ENCODE peak calls at places on chromosome 1, in four cellular contexts. Q is cardiac fibroblast, U is OCI-LY7, E is GM13976. A is an unnamed sample.

GRCh38 chr1:108644984-108645383 is 15.9 kb downstream of the HENMT1 start:
- DNase-seq in Q (no peak), U (no peak), E (no peak), A (no peak)

GRCh38 chr1:52454779-52455178 is 50.4 kb downstream of the PRPF38A start:
- DNase-seq in Q (no peak), U (no peak), E (no peak), A (no peak)

GRCh38 chr1:25145775-25146381 is 86.4 kb downstream of the SYF2 start:
- DNase-seq in Q (no peak), U (peak), E (peak), A (peak)

GRCh38 chr1:108149796-108150467 is 50.2 kb downstream of the SLC25A24 start:
- DNase-seq in Q (peak), U (no peak), E (no peak), A (no peak)

GRCh38 chr1:235357485-235358378 is 9.5 kb upstream of the TBCE start:
- DNase-seq in Q (no peak), U (no peak), E (no peak), A (no peak)

GRCh38 chr1:91148641-91149069 is 126.8 kb upstream of the ZNF644 start:
- DNase-seq in Q (no peak), U (no peak), E (no peak), A (no peak)

GRCh38 chr1:231734417-231734816 is 107.8 kb downstream of the DISC1 start:
- DNase-seq in Q (peak), U (no peak), E (no peak), A (no peak)

GRCh38 chr1:87953732-87954344 is 625.2 kb downstream of the LMO4 start:
- DNase-seq in Q (peak), U (peak), E (peak), A (peak)

GRCh38 chr1:6581561-6582305 is 1.9 kb downstream of the ZBTB48 start:
- DNase-seq in Q (no peak), U (peak), E (no peak), A (peak)

GRCh38 chr1:46342677-46343350 is 2.2 kb downstream of the NSUN4 start:
- DNase-seq in Q (no peak), U (no peak), E (no peak), A (no peak)

GRCh38 chr1:244858357-244858756 is 6.0 kb downstream of the HNRNPU start:
- DNase-seq in Q (no peak), U (no peak), E (no peak), A (no peak)

GRCh38 chr1:14804626-14805025 is 206.1 kb downstream of the KAZN start:
- DNase-seq in Q (no peak), U (peak), E (no peak), A (no peak)

GRCh38 chr1:6508876-6509602 is 17.6 kb upstream of the PLEKHG5 start:
- DNase-seq in Q (no peak), U (no peak), E (peak), A (peak)

GRCh38 chr1:165629848-165630628 is 996 bp upstream of the MGST3 start:
- DNase-seq in Q (no peak), U (peak), E (no peak), A (no peak)

GRCh38 chr1:115893545-115893944 is 52.6 kb upstream of the NHLH2 start:
- DNase-seq in Q (no peak), U (no peak), E (no peak), A (no peak)

DNA sequence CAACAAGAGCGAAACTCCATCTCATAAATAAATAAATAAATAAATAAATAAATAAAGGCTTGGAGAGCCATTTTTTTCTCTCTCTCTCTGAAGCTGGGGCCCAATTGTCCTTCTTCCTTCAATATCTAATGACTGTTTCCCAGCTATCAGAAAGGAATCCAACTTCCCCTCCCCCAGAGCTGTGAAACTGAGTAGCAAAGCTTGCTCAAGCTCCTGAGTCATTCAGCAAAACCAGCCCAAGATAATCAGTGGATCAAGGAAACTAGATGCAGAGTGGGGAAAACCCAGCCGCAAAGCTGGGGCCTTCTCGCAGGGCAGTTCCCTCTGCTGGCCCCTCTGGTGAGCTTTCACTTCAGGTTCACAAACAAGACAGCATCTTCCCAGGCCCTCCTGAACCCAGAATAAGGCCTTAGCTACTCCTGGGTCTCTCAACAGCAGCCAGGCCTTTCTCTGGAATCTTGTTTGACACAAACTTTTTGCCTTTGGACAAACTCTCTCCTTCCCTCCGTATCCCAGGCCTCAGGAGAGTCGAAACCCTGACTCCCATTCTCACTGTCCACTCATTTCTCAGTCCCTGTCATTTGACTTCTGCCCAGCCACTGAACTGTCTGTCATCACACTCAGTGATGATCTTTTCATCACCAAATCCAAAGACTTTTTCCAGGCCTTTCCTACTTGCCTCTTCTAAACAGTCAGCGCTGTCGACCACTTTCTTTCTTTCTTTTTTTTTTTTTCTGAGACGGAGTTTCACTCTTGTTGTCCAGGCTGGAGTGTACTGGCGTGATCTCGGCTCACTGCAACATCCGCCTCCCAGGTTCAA is 18.0 kb upstream of the PTP4A2 start:
- DNase-seq in Q (peak), U (no peak), E (peak), A (peak)
- TF ChIP-seq CTCF in Q (peak), U (no peak), E (peak), A (no peak)

GRCh38 chr1:76035053-76035452 is 39.5 kb upstream of the ST6GALNAC3 start:
- DNase-seq in Q (peak), U (no peak), E (no peak), A (no peak)
- TF ChIP-seq CTCF in Q (peak), U (peak), E (no peak), A (no peak)

GRCh38 chr1:70205437-70206118 is at the start of gene LRRC40:
- DNase-seq in Q (peak), U (peak), E (peak), A (peak)
- TF ChIP-seq CTCF in Q (peak), U (peak), E (no peak), A (no peak)

DNA sequence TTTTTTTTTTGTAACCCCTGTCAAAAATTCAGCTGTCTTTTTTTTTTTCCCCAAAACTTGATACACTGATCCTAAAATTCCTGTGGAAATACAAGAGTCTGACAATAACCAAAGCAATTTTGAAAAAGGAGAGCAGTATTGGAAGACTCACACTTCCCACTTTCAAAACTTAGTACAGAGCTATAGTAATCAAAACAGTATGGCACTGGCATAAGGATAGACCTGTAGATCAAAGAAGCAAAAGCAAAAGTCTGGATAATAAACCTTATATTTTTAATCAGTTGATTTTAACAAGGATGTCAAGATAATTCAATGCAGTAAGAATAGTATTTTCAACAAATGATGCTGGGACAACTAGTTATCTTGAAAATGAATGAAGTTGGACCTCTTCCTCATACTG is 17.3 kb downstream of the FBXO28 start:
- DNase-seq in Q (no peak), U (no peak), E (no peak), A (no peak)
- TF ChIP-seq CTCF in Q (no peak), U (no peak), E (no peak), A (no peak)

GRCh38 chr1:35443768-35444518 is 113.3 kb downstream of the KIAA0319L start:
- DNase-seq in Q (peak), U (peak), E (no peak), A (no peak)
- TF ChIP-seq CTCF in Q (no peak), U (peak), E (peak), A (no peak)

DNA sequence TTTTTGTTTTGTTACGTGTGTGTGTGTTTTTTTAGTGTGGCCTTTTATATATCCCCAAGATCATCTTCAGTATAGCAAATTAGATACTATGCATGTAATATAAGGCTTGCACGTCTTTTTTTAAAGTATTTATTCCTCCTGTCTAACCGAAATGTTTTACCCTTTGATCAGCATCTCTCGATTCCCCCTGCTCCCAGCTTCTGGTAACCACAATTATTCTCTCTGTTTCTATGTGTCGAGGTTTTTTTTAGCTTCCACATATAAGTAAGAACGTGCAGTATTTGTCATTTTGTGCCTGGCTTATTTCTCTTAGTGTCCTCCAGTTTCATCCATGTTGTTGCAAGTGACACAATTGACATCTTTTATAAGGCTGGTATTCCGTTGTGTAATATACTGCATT is 18.7 kb downstream of the CEP85 start:
- DNase-seq in Q (no peak), U (no peak), E (no peak), A (no peak)
- TF ChIP-seq CTCF in Q (no peak), U (no peak), E (no peak), A (no peak)

GRCh38 chr1:212289262-212290077 is 4.3 kb downstream of the PPP2R5A start:
- DNase-seq in Q (no peak), U (no peak), E (no peak), A (no peak)
- TF ChIP-seq CTCF in Q (no peak), U (no peak), E (no peak), A (no peak)

GRCh38 chr1:112505400-112505785 is 3.4 kb upstream of the WNT2B start:
- DNase-seq in Q (no peak), U (no peak), E (no peak), A (no peak)

GRCh38 chr1:112504002-112504401 is 4.8 kb upstream of the WNT2B start:
- DNase-seq in Q (no peak), U (no peak), E (no peak), A (no peak)

GRCh38 chr1:112504666-112505399 is 3.9 kb upstream of the WNT2B start:
- DNase-seq in Q (no peak), U (peak), E (no peak), A (no peak)

GRCh38 chr1:112502827-112503226 is 5.9 kb upstream of the WNT2B start:
- DNase-seq in Q (peak), U (no peak), E (no peak), A (no peak)

DNA sequence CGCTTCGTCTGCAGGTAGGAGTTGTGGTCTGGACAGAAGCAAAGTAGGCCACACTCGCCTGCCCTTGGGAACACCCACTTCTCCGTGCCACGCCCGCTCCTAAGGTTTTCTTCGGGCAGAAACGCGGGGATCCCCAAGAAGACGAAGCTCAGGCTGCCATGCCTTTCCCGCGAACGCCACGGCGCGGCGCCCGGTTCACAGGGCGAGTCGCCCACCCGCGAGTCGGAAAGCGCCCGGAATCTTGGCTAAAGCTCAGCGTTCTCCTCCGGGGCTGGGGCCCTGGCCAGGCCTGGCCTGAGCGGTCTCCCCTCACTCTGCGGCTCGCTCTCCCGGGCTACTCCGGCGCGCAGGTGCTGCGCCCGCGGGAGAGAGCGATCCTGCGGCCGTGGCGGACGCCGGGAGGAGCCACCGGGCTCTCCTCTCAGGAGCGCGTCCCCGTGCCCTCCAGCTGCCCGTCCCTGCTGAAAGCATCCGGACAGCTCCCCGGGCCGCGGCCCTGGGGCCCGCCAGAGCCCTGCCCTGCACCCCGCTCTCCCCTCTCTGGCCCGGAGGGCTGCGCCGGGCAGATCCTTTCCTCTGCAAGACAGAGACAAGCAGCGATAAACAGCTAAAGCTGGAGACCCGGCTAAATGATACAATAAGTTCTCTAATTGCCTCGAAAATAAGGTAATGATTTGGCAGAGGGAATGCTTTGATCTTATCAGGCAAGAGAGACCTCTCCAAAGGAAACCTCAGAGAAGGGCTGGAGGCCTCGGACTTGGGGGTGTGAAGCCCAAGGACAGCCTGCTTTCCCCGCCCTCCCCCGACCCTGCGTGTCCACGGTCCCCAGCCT is 6.7 kb upstream of the WNT2B start:
- DNase-seq in Q (peak), U (no peak), E (peak), A (peak)
- TF ChIP-seq CTCF in Q (peak), U (no peak), E (peak), A (peak)

GRCh38 chr1:116997666-116998065 is 3.9 kb upstream of the CD101 start:
- DNase-seq in Q (no peak), U (no peak), E (no peak), A (no peak)
- TF ChIP-seq CTCF in Q (no peak), U (no peak), E (no peak), A (no peak)